ENCODE peak calls at places on chromosomes 7 and 10, in ten cellular contexts. K is dorsolateral prefrontal cortex; E is OCI-LY7; N is H9; W is psoas muscle; R is upper lobe of right lung; B is SK-N-SH; T is iPS DF 6.9; F is PC-9; M is CD8-positive, alpha-beta T cell. X is an unnamed sample.

GRCh38 chr10:72355214-72355555 is 466 bp upstream of the DNAJB12 start:
- DNase-seq in N (no peak), M (no peak), B (no peak), E (no peak), W (no peak), F (no peak), R (no peak), T (no peak), K (no peak), X (no peak)

GRCh38 chr7:44565097-44565794 is 8.5 kb downstream of the DDX56 start:
- DNase-seq in T (peak; percentile 39), B (peak; percentile 80), E (peak; percentile 65), N (peak; percentile 74), M (peak; percentile 40), F (peak; percentile 78), K (peak; percentile 70), R (peak; percentile 83), W (peak; percentile 87), X (peak; percentile 60)

GRCh38 chr10:114255227-114255626 is 16.2 kb downstream of the VWA2 start:
- DNase-seq in F (no peak), M (no peak), E (no peak), B (no peak), T (no peak), N (no peak), W (no peak), K (no peak), R (no peak), X (no peak)

GRCh38 chr10:69825604-69826003 is 23.9 kb downstream of the COL13A1 start:
- DNase-seq in R (no peak), B (no peak), E (no peak), K (no peak), N (no peak), T (no peak), M (no peak), W (no peak), F (no peak), X (no peak)

GRCh38 chr7:79872171-79872570 is 262.5 kb upstream of the GNAI1 start:
- DNase-seq in E (no peak), M (no peak), T (no peak), R (no peak), F (no peak), K (no peak), B (no peak), N (no peak), W (no peak), X (no peak)

GRCh38 chr10:8054243-8054497 is 318 bp upstream of the GATA3 start:
- DNase-seq in T (no peak), K (no peak), B (no peak), F (no peak), N (no peak), R (no peak), E (no peak), M (no peak), W (no peak), X (no peak)

GRCh38 chr7:150966002-150966401 is 12.1 kb downstream of the KCNH2 start:
- DNase-seq in E (peak; percentile 20), K (no peak), T (no peak), W (no peak), R (no peak), N (peak; percentile 67), F (peak; percentile 28), B (peak; percentile 78), M (no peak), X (no peak)

GRCh38 chr10:98293550-98294269 is 25.7 kb upstream of the LOXL4 start:
- DNase-seq in T (no peak), K (no peak), E (no peak), F (peak; percentile 58), W (peak; percentile 69), M (no peak), R (no peak), N (no peak), B (no peak), X (no peak)

GRCh38 chr10:22988581-22989360 is 60.9 kb downstream of the ARMC3 start:
- DNase-seq in R (no peak), W (no peak), M (peak; percentile 66), N (no peak), T (peak; percentile 20), F (peak; percentile 46), E (peak; percentile 74), K (no peak), B (peak; percentile 72), X (peak; percentile 49)

GRCh38 chr7:9945131-9945530 is 1028.5 kb upstream of the PHF14 start:
- DNase-seq in N (no peak), E (no peak), F (no peak), T (no peak), K (no peak), M (no peak), B (no peak), W (no peak), R (no peak), X (no peak)

GRCh38 chr10:91879514-91880170 is 29.6 kb downstream of the FGFBP3 start:
- DNase-seq in B (no peak), T (no peak), F (no peak), W (no peak), K (no peak), N (no peak), R (no peak), M (no peak), E (no peak), X (no peak)

GRCh38 chr10:3829193-3830050 is 44.4 kb upstream of the KLF6 start:
- DNase-seq in M (no peak), T (peak; percentile 27), N (peak; percentile 50), F (no peak), E (no peak), K (no peak), R (no peak), B (no peak), W (no peak), X (no peak)

GRCh38 chr10:120433176-120433575 is 23.9 kb upstream of the PLPP4 start:
- DNase-seq in K (no peak), E (no peak), F (no peak), R (no peak), T (no peak), W (no peak), N (no peak), M (no peak), B (no peak), X (no peak)

GRCh38 chr7:30280631-30281030 is 3.8 kb upstream of the ZNRF2 start:
- DNase-seq in R (no peak), N (no peak), B (no peak), F (no peak), E (no peak), M (no peak), T (no peak), K (no peak), W (no peak), X (no peak)

GRCh38 chr10:26138613-26139012 is 78.0 kb upstream of the GAD2 start:
- DNase-seq in T (no peak), B (no peak), E (no peak), F (no peak), W (no peak), N (no peak), R (no peak), M (no peak), K (no peak), X (no peak)

GRCh38 chr10:128867119-128867518 is 599.9 kb upstream of the MGMT start:
- DNase-seq in R (no peak), E (no peak), B (no peak), W (no peak), N (no peak), F (no peak), M (no peak), K (peak; percentile 58), T (no peak), X (no peak)

GRCh38 chr7:2412587-2413201 is 9.3 kb downstream of the CHST12 start:
- DNase-seq in E (no peak), W (no peak), B (no peak), K (no peak), F (no peak), T (no peak), R (no peak), M (no peak), N (no peak), X (no peak)
- H3K27ac ChIP-seq in E (no peak overlapping the region), W (no peak overlapping the region), B (peak overlapping the region; percentile 58), K (no peak overlapping the region), F (no peak overlapping the region), T (no peak overlapping the region), R (peak overlapping the region; percentile 37), M (no peak overlapping the region), N (no peak overlapping the region), X (peak overlapping the region; percentile 20)

GRCh38 chr10:122045212-122045611 is 56.2 kb downstream of the TACC2 start:
- DNase-seq in F (no peak), T (no peak), N (no peak), K (no peak), E (no peak), R (no peak), M (no peak), W (no peak), B (no peak), X (no peak)
- H3K27ac ChIP-seq in F (no peak overlapping the region), T (no peak overlapping the region), N (no peak overlapping the region), K (no peak overlapping the region), E (no peak overlapping the region), R (no peak overlapping the region), M (no peak overlapping the region), W (peak overlapping the region; percentile 94), B (no peak overlapping the region), X (no peak overlapping the region)

GRCh38 chr7:158186406-158186805 is 401.2 kb downstream of the PTPRN2 start:
- DNase-seq in M (no peak), T (no peak), W (no peak), E (no peak), F (no peak), N (no peak), R (no peak), K (no peak), B (no peak), X (no peak)

GRCh38 chr7:158190756-158191155 is 396.9 kb downstream of the PTPRN2 start:
- DNase-seq in N (no peak), F (no peak), T (no peak), E (no peak), W (no peak), B (no peak), K (no peak), M (no peak), R (no peak), X (no peak)

GRCh38 chr7:158185653-158186052 is 402.0 kb downstream of the PTPRN2 start:
- DNase-seq in E (no peak), T (no peak), B (no peak), F (no peak), W (no peak), K (no peak), M (no peak), R (no peak), N (no peak), X (no peak)

GRCh38 chr7:158188676-158189075 is 398.9 kb downstream of the PTPRN2 start:
- DNase-seq in B (no peak), E (no peak), T (no peak), W (no peak), N (peak; percentile 14), M (no peak), F (no peak), R (no peak), K (no peak), X (no peak)

GRCh38 chr7:158187055-158187770 is 400.4 kb downstream of the PTPRN2 start:
- DNase-seq in W (no peak), M (no peak), E (no peak), K (no peak), R (no peak), N (no peak), T (no peak), F (no peak), B (no peak), X (no peak)
- H3K27ac ChIP-seq in W (no peak overlapping the region), M (no peak overlapping the region), E (no peak overlapping the region), K (no peak overlapping the region), R (no peak overlapping the region), N (no peak overlapping the region), T (no peak overlapping the region), F (no peak overlapping the region), B (no peak overlapping the region), X (no peak overlapping the region)

GRCh38 chr7:7563813-7564212 is 2.9 kb upstream of the MIOS start:
- DNase-seq in M (no peak), F (no peak), B (no peak), K (no peak), T (no peak), N (no peak), W (no peak), E (no peak), R (no peak), X (no peak)
- H3K27ac ChIP-seq in M (no peak overlapping the region), F (peak overlapping the region; percentile 97), B (no peak overlapping the region), K (no peak overlapping the region), T (no peak overlapping the region), N (no peak overlapping the region), W (peak overlapping the region; percentile 97), E (no peak overlapping the region), R (no peak overlapping the region), X (no peak overlapping the region)